ENCODE peak calls at places on chromosome 5, in four cellular contexts. S is Ammon's horn, O is SK-MEL-5, Y is kidney tubule cell. G is an unnamed sample.

GRCh38 chr5:160556886-160557285 is 135.2 kb downstream of the PTTG1 start:
- DNase-seq in S (no peak), O (no peak), Y (peak), G (peak)

GRCh38 chr5:154243736-154244135 is 53.2 kb downstream of the GALNT10 start:
- DNase-seq in S (no peak), O (no peak), Y (no peak), G (no peak)

GRCh38 chr5:178664141-178664540 is 37.3 kb upstream of the CLK4 start:
- DNase-seq in S (no peak), O (no peak), Y (no peak), G (no peak)

GRCh38 chr5:172771439-172772111 is 580 bp upstream of the DUSP1 start:
- DNase-seq in S (no peak), O (peak), Y (peak), G (no peak)

GRCh38 chr5:145246961-145247744 is 588.0 kb downstream of the PRELID2 start:
- DNase-seq in S (no peak), O (no peak), Y (no peak), G (no peak)

GRCh38 chr5:118761814-118762213 is 226.5 kb downstream of the DTWD2 start:
- DNase-seq in S (no peak), O (no peak), Y (no peak), G (no peak)

GRCh38 chr5:171442287-171443042 is 23.0 kb downstream of the FGF18 start:
- DNase-seq in S (no peak), O (no peak), Y (no peak), G (peak)

GRCh38 chr5:142749321-142749720 is 20.9 kb upstream of the ARHGAP26 start:
- DNase-seq in S (no peak), O (no peak), Y (peak), G (peak)

GRCh38 chr5:135217669-135218485 is 181.2 kb downstream of the MACROH2A1 start:
- DNase-seq in S (no peak), O (peak), Y (no peak), G (no peak)

GRCh38 chr5:2261002-2261703 is 378.4 kb upstream of the IRX4 start:
- DNase-seq in S (no peak), O (no peak), Y (no peak), G (no peak)

GRCh38 chr5:105878402-105878801 is 1792.3 kb downstream of the EFNA5 start:
- DNase-seq in S (no peak), O (no peak), Y (no peak), G (no peak)

GRCh38 chr5:115616492-115616891 is 9.3 kb downstream of the TMED7 start:
- DNase-seq in S (no peak), O (no peak), Y (no peak), G (no peak)

GRCh38 chr5:173454381-173454763 is 126.2 kb upstream of the STC2 start:
- DNase-seq in S (no peak), O (peak), Y (peak), G (no peak)

GRCh38 chr5:161751265-161751664 is 65.7 kb downstream of the GABRA6 start:
- DNase-seq in S (no peak), O (no peak), Y (no peak), G (no peak)

GRCh38 chr5:89473196-89473595 is 590.2 kb upstream of the MEF2C start:
- DNase-seq in S (no peak), O (no peak), Y (no peak), G (no peak)

GRCh38 chr5:10904862-10905432 is 143.9 kb upstream of the DAP start:
- DNase-seq in S (no peak), O (no peak), Y (no peak), G (no peak)

GRCh38 chr5:163565931-163566608 is 60.7 kb downstream of the MAT2B start:
- DNase-seq in S (peak), O (no peak), Y (peak), G (peak)